ENCODE peak calls at places on chromosomes 13 and 19, in ten cellular contexts. One of them, this sample, is unnamed. For H3K4me1 and H3K36me3, the result is how much of the 10 kb centered on the place peaks cover.

GRCh38 chr19:3186377-3186688 is 603 bp downstream of the NCLN start:
- DNase-seq in CD8-positive, alpha-beta T cell: no peak
- DNase-seq in left ventricle myocardium inferior: no peak
- DNase-seq in esophagus squamous epithelium: no peak
- DNase-seq in psoas muscle: no peak
- DNase-seq in body of pancreas: no peak
- DNase-seq in CD4-positive, CD25-positive, alpha-beta regulatory T cell: no peak
- DNase-seq in MM.1S: no peak
- DNase-seq in naive thymus-derived CD4-positive, alpha-beta T cell: no peak
- DNase-seq in stomach: no peak
- DNase-seq in this sample: no peak

GRCh38 chr19:32914879-32915278 is 45.3 kb upstream of the SLC7A9 start:
- DNase-seq in CD8-positive, alpha-beta T cell: no peak
- DNase-seq in left ventricle myocardium inferior: no peak
- DNase-seq in esophagus squamous epithelium: no peak
- DNase-seq in psoas muscle: no peak
- DNase-seq in body of pancreas: no peak
- DNase-seq in CD4-positive, CD25-positive, alpha-beta regulatory T cell: no peak
- DNase-seq in MM.1S: peak
- DNase-seq in naive thymus-derived CD4-positive, alpha-beta T cell: no peak
- DNase-seq in stomach: no peak
- DNase-seq in this sample: no peak

GRCh38 chr19:49837009-49837310 is 14.0 kb upstream of the PTOV1 start:
- DNase-seq in CD8-positive, alpha-beta T cell: no peak
- DNase-seq in left ventricle myocardium inferior: no peak
- DNase-seq in esophagus squamous epithelium: no peak
- DNase-seq in psoas muscle: no peak
- DNase-seq in body of pancreas: no peak
- DNase-seq in CD4-positive, CD25-positive, alpha-beta regulatory T cell: no peak
- DNase-seq in MM.1S: no peak
- DNase-seq in naive thymus-derived CD4-positive, alpha-beta T cell: no peak
- DNase-seq in stomach: no peak
- DNase-seq in this sample: no peak

GRCh38 chr13:49466240-49466914 is 22.3 kb downstream of the SETDB2 start:
- DNase-seq in CD8-positive, alpha-beta T cell: no peak
- DNase-seq in left ventricle myocardium inferior: no peak
- DNase-seq in esophagus squamous epithelium: no peak
- DNase-seq in psoas muscle: no peak
- DNase-seq in body of pancreas: no peak
- DNase-seq in CD4-positive, CD25-positive, alpha-beta regulatory T cell: no peak
- DNase-seq in MM.1S: no peak
- DNase-seq in naive thymus-derived CD4-positive, alpha-beta T cell: no peak
- DNase-seq in stomach: no peak
- DNase-seq in this sample: no peak

GRCh38 chr19:53112286-53112685 is 9.1 kb upstream of the ZNF160 start:
- DNase-seq in CD8-positive, alpha-beta T cell: no peak
- DNase-seq in left ventricle myocardium inferior: no peak
- DNase-seq in esophagus squamous epithelium: no peak
- DNase-seq in psoas muscle: no peak
- DNase-seq in body of pancreas: no peak
- DNase-seq in CD4-positive, CD25-positive, alpha-beta regulatory T cell: no peak
- DNase-seq in MM.1S: no peak
- DNase-seq in naive thymus-derived CD4-positive, alpha-beta T cell: no peak
- DNase-seq in stomach: no peak
- DNase-seq in this sample: no peak

GRCh38 chr13:88602786-88603777 is 931.9 kb downstream of the SLITRK5 start:
- DNase-seq in CD8-positive, alpha-beta T cell: no peak
- DNase-seq in left ventricle myocardium inferior: no peak
- DNase-seq in esophagus squamous epithelium: no peak
- DNase-seq in psoas muscle: no peak
- DNase-seq in body of pancreas: no peak
- DNase-seq in CD4-positive, CD25-positive, alpha-beta regulatory T cell: no peak
- DNase-seq in MM.1S: no peak
- DNase-seq in naive thymus-derived CD4-positive, alpha-beta T cell: no peak
- DNase-seq in stomach: no peak
- DNase-seq in this sample: no peak

GRCh38 chr13:43031881-43032280 is 8.5 kb downstream of the DNAJC15 start:
- DNase-seq in CD8-positive, alpha-beta T cell: no peak
- DNase-seq in left ventricle myocardium inferior: no peak
- DNase-seq in esophagus squamous epithelium: no peak
- DNase-seq in psoas muscle: no peak
- DNase-seq in body of pancreas: no peak
- DNase-seq in CD4-positive, CD25-positive, alpha-beta regulatory T cell: no peak
- DNase-seq in MM.1S: no peak
- DNase-seq in naive thymus-derived CD4-positive, alpha-beta T cell: no peak
- DNase-seq in stomach: no peak
- DNase-seq in this sample: no peak

GRCh38 chr13:111968611-111969010 is 98.3 kb upstream of the SOX1 start:
- DNase-seq in CD8-positive, alpha-beta T cell: no peak
- DNase-seq in left ventricle myocardium inferior: no peak
- DNase-seq in esophagus squamous epithelium: no peak
- DNase-seq in psoas muscle: no peak
- DNase-seq in body of pancreas: no peak
- DNase-seq in CD4-positive, CD25-positive, alpha-beta regulatory T cell: no peak
- DNase-seq in MM.1S: no peak
- DNase-seq in naive thymus-derived CD4-positive, alpha-beta T cell: no peak
- DNase-seq in stomach: no peak
- DNase-seq in this sample: no peak

GRCh38 chr13:114203536-114203935 is 24.5 kb downstream of the CFAP97D2 start:
- DNase-seq in CD8-positive, alpha-beta T cell: peak
- DNase-seq in left ventricle myocardium inferior: no peak
- DNase-seq in esophagus squamous epithelium: no peak
- DNase-seq in psoas muscle: no peak
- DNase-seq in body of pancreas: no peak
- DNase-seq in CD4-positive, CD25-positive, alpha-beta regulatory T cell: no peak
- DNase-seq in MM.1S: no peak
- DNase-seq in naive thymus-derived CD4-positive, alpha-beta T cell: peak
- DNase-seq in stomach: no peak
- DNase-seq in this sample: no peak

GRCh38 chr19:8731428-8732169 is 10.2 kb downstream of the OR2Z1 start:
- DNase-seq in CD8-positive, alpha-beta T cell: no peak
- DNase-seq in left ventricle myocardium inferior: no peak
- DNase-seq in esophagus squamous epithelium: no peak
- DNase-seq in psoas muscle: no peak
- DNase-seq in body of pancreas: no peak
- DNase-seq in CD4-positive, CD25-positive, alpha-beta regulatory T cell: no peak
- DNase-seq in MM.1S: peak
- DNase-seq in naive thymus-derived CD4-positive, alpha-beta T cell: no peak
- DNase-seq in stomach: no peak
- DNase-seq in this sample: no peak

GRCh38 chr19:12956446-12957388 is at the start of gene GADD45GIP1:
- DNase-seq in CD8-positive, alpha-beta T cell: peak
- DNase-seq in left ventricle myocardium inferior: peak
- DNase-seq in esophagus squamous epithelium: no peak
- DNase-seq in psoas muscle: peak
- DNase-seq in body of pancreas: peak
- DNase-seq in CD4-positive, CD25-positive, alpha-beta regulatory T cell: peak
- DNase-seq in MM.1S: peak
- DNase-seq in naive thymus-derived CD4-positive, alpha-beta T cell: peak
- DNase-seq in stomach: peak
- DNase-seq in this sample: peak

GRCh38 chr19:35114656-35115537 is 726 bp upstream of the FXYD3 start:
- DNase-seq in CD8-positive, alpha-beta T cell: peak
- DNase-seq in left ventricle myocardium inferior: peak
- DNase-seq in esophagus squamous epithelium: no peak
- DNase-seq in psoas muscle: peak
- DNase-seq in body of pancreas: peak
- DNase-seq in CD4-positive, CD25-positive, alpha-beta regulatory T cell: peak
- DNase-seq in MM.1S: peak
- DNase-seq in naive thymus-derived CD4-positive, alpha-beta T cell: peak
- DNase-seq in stomach: peak
- DNase-seq in this sample: peak

GRCh38 chr13:50512602-50513527 is 330.6 kb downstream of the DLEU7 start:
- DNase-seq in CD8-positive, alpha-beta T cell: peak
- DNase-seq in left ventricle myocardium inferior: peak
- DNase-seq in esophagus squamous epithelium: peak
- DNase-seq in psoas muscle: peak
- DNase-seq in body of pancreas: peak
- DNase-seq in CD4-positive, CD25-positive, alpha-beta regulatory T cell: no peak
- DNase-seq in MM.1S: peak
- DNase-seq in naive thymus-derived CD4-positive, alpha-beta T cell: peak
- DNase-seq in stomach: peak
- DNase-seq in this sample: peak

GRCh38 chr19:871446-872265 is 12.2 kb downstream of the CFD start:
- DNase-seq in CD8-positive, alpha-beta T cell: peak
- DNase-seq in left ventricle myocardium inferior: no peak
- DNase-seq in esophagus squamous epithelium: no peak
- DNase-seq in psoas muscle: peak
- DNase-seq in body of pancreas: no peak
- DNase-seq in CD4-positive, CD25-positive, alpha-beta regulatory T cell: no peak
- DNase-seq in MM.1S: no peak
- DNase-seq in naive thymus-derived CD4-positive, alpha-beta T cell: no peak
- DNase-seq in stomach: no peak
- DNase-seq in this sample: no peak

GRCh38 chr19:48896191-48896720 is 2.3 kb downstream of the TULP2 start:
- DNase-seq in CD8-positive, alpha-beta T cell: peak
- DNase-seq in left ventricle myocardium inferior: peak
- DNase-seq in esophagus squamous epithelium: no peak
- DNase-seq in psoas muscle: peak
- DNase-seq in body of pancreas: peak
- DNase-seq in CD4-positive, CD25-positive, alpha-beta regulatory T cell: peak
- DNase-seq in MM.1S: no peak
- DNase-seq in naive thymus-derived CD4-positive, alpha-beta T cell: peak
- DNase-seq in stomach: no peak
- DNase-seq in this sample: peak

GRCh38 chr13:113058988-113059850 is 46.4 kb upstream of the F7 start:
- DNase-seq in CD8-positive, alpha-beta T cell: no peak
- DNase-seq in left ventricle myocardium inferior: peak
- DNase-seq in esophagus squamous epithelium: no peak
- DNase-seq in psoas muscle: peak
- DNase-seq in body of pancreas: no peak
- DNase-seq in CD4-positive, CD25-positive, alpha-beta regulatory T cell: no peak
- DNase-seq in MM.1S: no peak
- DNase-seq in naive thymus-derived CD4-positive, alpha-beta T cell: no peak
- DNase-seq in stomach: no peak
- DNase-seq in this sample: no peak

GRCh38 chr13:110023729-110024645 is 237.6 kb upstream of the IRS2 start:
- DNase-seq in CD8-positive, alpha-beta T cell: no peak
- DNase-seq in left ventricle myocardium inferior: peak
- DNase-seq in esophagus squamous epithelium: no peak
- DNase-seq in psoas muscle: peak
- DNase-seq in body of pancreas: peak
- DNase-seq in CD4-positive, CD25-positive, alpha-beta regulatory T cell: no peak
- DNase-seq in MM.1S: no peak
- DNase-seq in naive thymus-derived CD4-positive, alpha-beta T cell: no peak
- DNase-seq in stomach: peak
- DNase-seq in this sample: peak

GRCh38 chr13:113151745-113152707 is 6.4 kb upstream of the PROZ start:
- DNase-seq in CD8-positive, alpha-beta T cell: peak
- DNase-seq in left ventricle myocardium inferior: no peak
- DNase-seq in esophagus squamous epithelium: no peak
- DNase-seq in psoas muscle: peak
- DNase-seq in body of pancreas: no peak
- DNase-seq in CD4-positive, CD25-positive, alpha-beta regulatory T cell: no peak
- DNase-seq in MM.1S: peak
- DNase-seq in naive thymus-derived CD4-positive, alpha-beta T cell: no peak
- DNase-seq in stomach: no peak
- DNase-seq in this sample: no peak

DNA sequence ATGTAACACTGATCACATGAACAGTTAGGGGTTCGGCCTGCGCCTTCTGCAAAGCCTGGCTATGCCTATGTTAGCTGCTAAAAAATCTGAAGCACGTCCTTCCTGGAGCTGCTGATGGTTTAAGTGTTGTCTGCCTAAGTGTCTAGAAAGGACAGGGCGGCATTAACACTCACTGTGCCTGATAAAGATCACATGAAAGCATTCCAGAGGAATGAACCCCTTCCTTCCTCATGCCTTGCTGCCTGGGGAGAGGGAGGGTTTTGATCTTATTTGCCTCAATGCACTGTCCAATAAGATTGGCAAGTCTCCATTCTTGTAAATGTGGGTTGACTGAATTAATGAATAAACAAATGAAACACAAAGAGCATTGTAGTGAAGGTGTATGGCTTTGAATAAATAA is 5.2 kb downstream of the DOCK9 start:
- DNase-seq in CD8-positive, alpha-beta T cell: no peak
- DNase-seq in left ventricle myocardium inferior: no peak
- DNase-seq in esophagus squamous epithelium: no peak
- DNase-seq in psoas muscle: no peak
- DNase-seq in body of pancreas: no peak
- DNase-seq in CD4-positive, CD25-positive, alpha-beta regulatory T cell: no peak
- DNase-seq in MM.1S: no peak
- DNase-seq in naive thymus-derived CD4-positive, alpha-beta T cell: no peak
- DNase-seq in stomach: no peak
- DNase-seq in this sample: no peak
- H3K4me1 ChIP-seq in CD8-positive, alpha-beta T cell: under half
- H3K4me1 ChIP-seq in left ventricle myocardium inferior: half or more
- H3K4me1 ChIP-seq in esophagus squamous epithelium: under half
- H3K4me1 ChIP-seq in psoas muscle: under half
- H3K4me1 ChIP-seq in body of pancreas: under half
- H3K4me1 ChIP-seq in CD4-positive, CD25-positive, alpha-beta regulatory T cell: under half
- H3K4me1 ChIP-seq in MM.1S: under half
- H3K4me1 ChIP-seq in naive thymus-derived CD4-positive, alpha-beta T cell: half or more
- H3K4me1 ChIP-seq in stomach: under half
- H3K4me1 ChIP-seq in this sample: half or more

GRCh38 chr19:10419200-10419645 is 1.1 kb upstream of the PDE4A start:
- DNase-seq in CD8-positive, alpha-beta T cell: no peak
- DNase-seq in left ventricle myocardium inferior: no peak
- DNase-seq in esophagus squamous epithelium: no peak
- DNase-seq in psoas muscle: peak
- DNase-seq in body of pancreas: no peak
- DNase-seq in CD4-positive, CD25-positive, alpha-beta regulatory T cell: no peak
- DNase-seq in MM.1S: no peak
- DNase-seq in naive thymus-derived CD4-positive, alpha-beta T cell: no peak
- DNase-seq in stomach: no peak
- DNase-seq in this sample: no peak
- H3K4me3 ChIP-seq in CD8-positive, alpha-beta T cell: peak
- H3K4me3 ChIP-seq in left ventricle myocardium inferior: peak
- H3K4me3 ChIP-seq in esophagus squamous epithelium: peak
- H3K4me3 ChIP-seq in psoas muscle: peak
- H3K4me3 ChIP-seq in body of pancreas: no peak
- H3K4me3 ChIP-seq in CD4-positive, CD25-positive, alpha-beta regulatory T cell: peak
- H3K4me3 ChIP-seq in MM.1S: peak
- H3K4me3 ChIP-seq in naive thymus-derived CD4-positive, alpha-beta T cell: peak
- H3K4me3 ChIP-seq in stomach: no peak
- H3K4me3 ChIP-seq in this sample: peak

GRCh38 chr19:16405797-16406196 is 66.0 kb downstream of the EPS15L1 start:
- DNase-seq in CD8-positive, alpha-beta T cell: no peak
- DNase-seq in left ventricle myocardium inferior: no peak
- DNase-seq in esophagus squamous epithelium: no peak
- DNase-seq in psoas muscle: peak
- DNase-seq in body of pancreas: no peak
- DNase-seq in CD4-positive, CD25-positive, alpha-beta regulatory T cell: no peak
- DNase-seq in MM.1S: no peak
- DNase-seq in naive thymus-derived CD4-positive, alpha-beta T cell: no peak
- DNase-seq in stomach: no peak
- DNase-seq in this sample: no peak
- H3K36me3 ChIP-seq in CD8-positive, alpha-beta T cell: under half
- H3K36me3 ChIP-seq in left ventricle myocardium inferior: half or more
- H3K36me3 ChIP-seq in esophagus squamous epithelium: under half
- H3K36me3 ChIP-seq in psoas muscle: half or more
- H3K36me3 ChIP-seq in body of pancreas: under half
- H3K36me3 ChIP-seq in CD4-positive, CD25-positive, alpha-beta regulatory T cell: half or more
- H3K36me3 ChIP-seq in MM.1S: under half
- H3K36me3 ChIP-seq in naive thymus-derived CD4-positive, alpha-beta T cell: under half
- H3K36me3 ChIP-seq in stomach: half or more
- H3K36me3 ChIP-seq in this sample: under half

DNA sequence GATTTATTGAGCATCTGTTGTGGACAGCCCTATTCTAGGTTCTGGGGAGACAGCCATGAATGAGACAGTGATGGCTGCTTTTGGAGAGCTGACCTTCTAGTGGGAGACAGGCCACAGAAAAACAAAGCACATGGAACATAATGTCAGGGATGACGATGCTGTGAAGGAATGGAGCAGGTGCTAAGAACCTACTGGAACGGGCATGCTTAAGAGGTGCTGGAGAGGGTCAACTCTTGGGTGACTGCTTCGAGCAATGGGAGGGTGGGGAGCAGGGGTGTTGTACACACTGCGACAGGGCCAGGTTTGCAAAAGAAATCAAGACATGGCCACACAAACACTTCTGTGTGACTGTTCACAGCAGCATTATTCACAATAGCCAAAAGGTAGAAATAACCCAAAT is 12.1 kb upstream of the CEACAM16 start:
- DNase-seq in CD8-positive, alpha-beta T cell: no peak
- DNase-seq in left ventricle myocardium inferior: no peak
- DNase-seq in esophagus squamous epithelium: no peak
- DNase-seq in psoas muscle: no peak
- DNase-seq in body of pancreas: no peak
- DNase-seq in CD4-positive, CD25-positive, alpha-beta regulatory T cell: no peak
- DNase-seq in MM.1S: no peak
- DNase-seq in naive thymus-derived CD4-positive, alpha-beta T cell: no peak
- DNase-seq in stomach: no peak
- DNase-seq in this sample: no peak
- H3K4me1 ChIP-seq in CD8-positive, alpha-beta T cell: under half
- H3K4me1 ChIP-seq in left ventricle myocardium inferior: under half
- H3K4me1 ChIP-seq in esophagus squamous epithelium: under half
- H3K4me1 ChIP-seq in psoas muscle: under half
- H3K4me1 ChIP-seq in body of pancreas: under half
- H3K4me1 ChIP-seq in CD4-positive, CD25-positive, alpha-beta regulatory T cell: under half
- H3K4me1 ChIP-seq in MM.1S: under half
- H3K4me1 ChIP-seq in naive thymus-derived CD4-positive, alpha-beta T cell: under half
- H3K4me1 ChIP-seq in stomach: under half
- H3K4me1 ChIP-seq in this sample: under half

This sample was measured in heart right ventricle.